ENCODE peak calls at places on chromosomes 3 and 15, in nine cellular contexts. C, R, P, F, A, N, K, J and X are unnamed samples.

GRCh38 chr15:91787198-91787597 is 66.3 kb upstream of the SLCO3A1 start:
- DNase-seq in C (no peak), R (no peak), P (no peak), F (no peak), A (no peak), N (no peak), K (no peak), J (no peak), X (no peak)

GRCh38 chr3:64932666-64933342 is 245.0 kb upstream of the ADAMTS9 start:
- DNase-seq in C (no peak), R (no peak), P (no peak), F (no peak), A (no peak), N (no peak), K (no peak), J (no peak), X (no peak)

GRCh38 chr3:123841476-123842238 is 42.5 kb downstream of the MYLK start:
- DNase-seq in C (no peak), R (no peak), P (no peak), F (no peak), A (peak; percentile 86), N (no peak), K (no peak), J (no peak), X (no peak)

GRCh38 chr15:78007965-78008886 is 69.3 kb downstream of the TBC1D2B start:
- DNase-seq in C (no peak), R (peak; percentile 36), P (no peak), F (peak; percentile 70), A (peak; percentile 83), N (no peak), K (peak; percentile 88), J (peak; percentile 47), X (peak; percentile 88)

GRCh38 chr3:64016941-64017620 is 6.2 kb downstream of the PSMD6 start:
- DNase-seq in C (no peak), R (no peak), P (no peak), F (no peak), A (peak; percentile 42), N (no peak), K (no peak), J (no peak), X (no peak)

GRCh38 chr3:31028766-31029165 is 134.3 kb upstream of the GADL1 start:
- DNase-seq in C (no peak), R (no peak), P (no peak), F (no peak), A (no peak), N (no peak), K (no peak), J (no peak), X (no peak)

GRCh38 chr15:41024141-41024540 is 70.9 kb downstream of the CHAC1 start:
- DNase-seq in C (no peak), R (no peak), P (no peak), F (no peak), A (peak; percentile 83), N (no peak), K (no peak), J (no peak), X (peak; percentile 52)

GRCh38 chr3:135106445-135106844 is 311.4 kb downstream of the EPHB1 start:
- DNase-seq in C (no peak), R (peak; percentile 89), P (no peak), F (no peak), A (peak; percentile 7), N (no peak), K (no peak), J (peak; percentile 12), X (peak; percentile 53)

GRCh38 chr15:59249816-59250215 is 43.2 kb downstream of the LDHAL6B start:
- DNase-seq in C (no peak), R (no peak), P (no peak), F (no peak), A (no peak), N (no peak), K (no peak), J (no peak), X (no peak)

GRCh38 chr3:170467560-170467959 is 48.9 kb downstream of the CLDN11 start:
- DNase-seq in C (no peak), R (no peak), P (no peak), F (no peak), A (no peak), N (no peak), K (no peak), J (no peak), X (no peak)

GRCh38 chr3:72328755-72329154 is 519.5 kb downstream of the SHQ1 start:
- DNase-seq in C (no peak), R (no peak), P (no peak), F (no peak), A (no peak), N (no peak), K (no peak), J (no peak), X (no peak)

GRCh38 chr3:143849854-143850549 is 1.7 kb upstream of the SLC9A9 start:
- DNase-seq in C (no peak), R (no peak), P (no peak), F (no peak), A (peak; percentile 83), N (no peak), K (no peak), J (no peak), X (peak; percentile 72)

GRCh38 chr3:53589201-53589600 is 94.8 kb downstream of the CACNA1D start:
- DNase-seq in C (no peak), R (no peak), P (no peak), F (no peak), A (no peak), N (no peak), K (no peak), J (no peak), X (no peak)

GRCh38 chr3:109081746-109082510 is 36.0 kb downstream of the MORC1 start:
- DNase-seq in C (peak; percentile 10), R (peak; percentile 80), P (peak; percentile 7), F (no peak), A (peak; percentile 49), N (peak; percentile 16), K (no peak), J (peak; percentile 9), X (peak; percentile 13)

GRCh38 chr15:44716983-44717602 is 5.8 kb downstream of the B2M start:
- DNase-seq in C (no peak), R (no peak), P (no peak), F (no peak), A (no peak), N (no peak), K (no peak), J (no peak), X (no peak)

GRCh38 chr3:71859128-71859519 is 74.2 kb upstream of the PROK2 start:
- DNase-seq in C (no peak), R (no peak), P (no peak), F (no peak), A (peak; percentile 1), N (no peak), K (no peak), J (no peak), X (no peak)

GRCh38 chr3:195441051-195441450 is 1.8 kb downstream of the ACAP2 start:
- DNase-seq in C (no peak), R (no peak), P (no peak), F (no peak), A (no peak), N (no peak), K (no peak), J (no peak), X (no peak)

GRCh38 chr3:180855364-180855763 is 57.1 kb upstream of the FXR1 start:
- DNase-seq in C (peak; percentile 9), R (peak; percentile 89), P (no peak), F (no peak), A (peak; percentile 1), N (no peak), K (no peak), J (no peak), X (no peak)

GRCh38 chr15:95410757-95411156 is 919.7 kb upstream of the NR2F2 start:
- DNase-seq in C (no peak), R (no peak), P (no peak), F (no peak), A (no peak), N (no peak), K (no peak), J (no peak), X (no peak)

GRCh38 chr3:36814776-36815175 is 50.4 kb upstream of the DCLK3 start:
- DNase-seq in C (no peak), R (peak; percentile 44), P (no peak), F (no peak), A (no peak), N (no peak), K (no peak), J (no peak), X (no peak)

GRCh38 chr15:85603703-85604102 is 191.0 kb downstream of the KLHL25 start:
- DNase-seq in C (no peak), R (no peak), P (no peak), F (no peak), A (no peak), N (no peak), K (no peak), J (no peak), X (no peak)

GRCh38 chr15:35746121-35746520 is 200.2 kb upstream of the DPH6 start:
- DNase-seq in C (no peak), R (no peak), P (no peak), F (no peak), A (peak; percentile 81), N (no peak), K (no peak), J (no peak), X (no peak)

GRCh38 chr3:134299185-134299887 is 48.7 kb upstream of the RYK start:
- DNase-seq in C (no peak), R (peak; percentile 51), P (no peak), F (no peak), A (peak; percentile 27), N (no peak), K (no peak), J (no peak), X (peak; percentile 50)

GRCh38 chr3:4994144-4994730 is 15.0 kb downstream of the BHLHE40 start:
- DNase-seq in C (no peak), R (peak; percentile 22), P (no peak), F (no peak), A (peak; percentile 76), N (no peak), K (no peak), J (no peak), X (no peak)

GRCh38 chr3:58686847-58687246 is 20.3 kb upstream of the FAM3D start:
- DNase-seq in C (no peak), R (no peak), P (no peak), F (no peak), A (no peak), N (no peak), K (no peak), J (no peak), X (no peak)

GRCh38 chr3:186318135-186318534 is 43.9 kb downstream of the DGKG start:
- DNase-seq in C (no peak), R (peak; percentile 51), P (no peak), F (no peak), A (peak; percentile 93), N (no peak), K (no peak), J (no peak), X (peak; percentile 37)

GRCh38 chr15:88709960-88710715 is 71.3 kb downstream of the ISG20 start:
- DNase-seq in C (no peak), R (no peak), P (no peak), F (no peak), A (no peak), N (no peak), K (no peak), J (no peak), X (no peak)

GRCh38 chr15:32794973-32795372 is 77.2 kb downstream of the GREM1 start:
- DNase-seq in C (no peak), R (no peak), P (no peak), F (no peak), A (no peak), N (no peak), K (no peak), J (no peak), X (no peak)

GRCh38 chr3:45832691-45833090 is 9.2 kb downstream of the LZTFL1 start:
- DNase-seq in C (peak; percentile 3), R (peak; percentile 58), P (no peak), F (no peak), A (no peak), N (no peak), K (no peak), J (no peak), X (no peak)

GRCh38 chr3:99240700-99241099 is 339.2 kb upstream of the DCBLD2 start:
- DNase-seq in C (no peak), R (no peak), P (no peak), F (no peak), A (peak; percentile 39), N (no peak), K (no peak), J (no peak), X (no peak)

GRCh38 chr3:140143670-140144069 is 208.7 kb downstream of the CLSTN2 start:
- DNase-seq in C (no peak), R (no peak), P (no peak), F (no peak), A (no peak), N (no peak), K (no peak), J (no peak), X (no peak)